ENCODE peak calls at places on chromosomes 12 and 14, in eight cellular contexts. F, O, D, L, S, N, J and Q are unnamed samples.

GRCh38 chr12:101074940-101075680 is 134.9 kb downstream of the SLC5A8 start:
- DNase-seq in F (no peak), O (no peak), D (no peak), L (no peak), S (no peak), N (no peak), J (no peak), Q (no peak)

GRCh38 chr14:97061198-97061597 is 264.0 kb downstream of the VRK1 start:
- DNase-seq in F (no peak), O (no peak), D (no peak), L (no peak), S (no peak), N (no peak), J (no peak), Q (peak; percentile 10)

GRCh38 chr12:130335517-130336392 is 1.9 kb upstream of the PIWIL1 start:
- DNase-seq in F (peak; percentile 59), O (peak; percentile 55), D (peak; percentile 79), L (no peak), S (no peak), N (no peak), J (no peak), Q (peak; percentile 73)

GRCh38 chr12:52200783-52201519 is 9.1 kb upstream of the KRT80 start:
- DNase-seq in F (no peak), O (no peak), D (no peak), L (no peak), S (no peak), N (peak; percentile 56), J (no peak), Q (peak; percentile 13)

GRCh38 chr12:14366211-14366762 is 805 bp downstream of the ATF7IP start:
- DNase-seq in F (peak; percentile 63), O (no peak), D (no peak), L (no peak), S (no peak), N (no peak), J (no peak), Q (no peak)

GRCh38 chr12:51475543-51475942 is 50.9 kb downstream of the SLC4A8 start:
- DNase-seq in F (no peak), O (no peak), D (no peak), L (no peak), S (no peak), N (no peak), J (no peak), Q (no peak)

GRCh38 chr14:69237584-69237983 is 22.4 kb upstream of the GALNT16 start:
- DNase-seq in F (no peak), O (no peak), D (no peak), L (no peak), S (no peak), N (no peak), J (no peak), Q (no peak)

GRCh38 chr14:75299064-75299463 is 20.4 kb downstream of the FOS start:
- DNase-seq in F (peak; percentile 96), O (no peak), D (no peak), L (no peak), S (peak; percentile 42), N (peak; percentile 77), J (no peak), Q (peak; percentile 64)

GRCh38 chr14:74620497-74620921 is 8.5 kb upstream of the LTBP2 start:
- DNase-seq in F (peak; percentile 79), O (peak; percentile 96), D (no peak), L (peak; percentile 25), S (peak; percentile 15), N (no peak), J (no peak), Q (no peak)

GRCh38 chr14:65750906-65751305 is 338.4 kb downstream of the FUT8 start:
- DNase-seq in F (no peak), O (no peak), D (no peak), L (no peak), S (no peak), N (no peak), J (no peak), Q (no peak)

GRCh38 chr12:1326258-1326657 is 268.1 kb downstream of the FBXL14 start:
- DNase-seq in F (no peak), O (no peak), D (no peak), L (no peak), S (no peak), N (no peak), J (no peak), Q (no peak)

GRCh38 chr12:68227356-68227755 is 1.7 kb upstream of the IL26 start:
- DNase-seq in F (no peak), O (no peak), D (no peak), L (no peak), S (no peak), N (no peak), J (no peak), Q (no peak)

DNA sequence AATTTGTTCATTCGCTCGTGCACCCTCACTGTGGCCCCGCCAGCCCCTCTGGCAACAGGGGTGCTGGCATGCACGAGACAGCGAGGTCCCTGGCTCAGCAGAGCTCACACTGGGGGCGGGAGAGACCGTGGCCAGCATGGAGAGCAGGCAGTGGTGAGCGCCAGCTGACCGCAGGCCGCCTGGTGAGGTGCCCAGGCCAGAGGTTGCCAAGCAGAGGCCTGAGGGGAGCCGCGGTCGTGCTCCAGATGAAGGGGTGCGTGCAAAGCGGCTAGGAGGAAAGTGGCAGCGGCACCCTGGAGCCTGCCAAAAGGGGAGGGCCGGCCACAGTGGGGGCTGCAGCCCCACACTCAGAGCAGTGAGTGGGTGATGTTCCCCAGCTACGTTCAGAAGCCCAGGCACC is 56.1 kb downstream of the CDC42BPB start:
- DNase-seq in F (no peak), O (no peak), D (no peak), L (no peak), S (no peak), N (no peak), J (no peak), Q (no peak)
- H3K36me3 ChIP-seq in F (peaks cover 11% of the 10 kb centered on the region), O (peaks cover 32% of the 10 kb centered on the region), D (no peaks in the 10 kb centered on the region), L (no peaks in the 10 kb centered on the region), S (peaks cover 26% of the 10 kb centered on the region), N (peaks cover 68% of the 10 kb centered on the region), J (peaks cover 25% of the 10 kb centered on the region), Q (no peaks in the 10 kb centered on the region)

GRCh38 chr12:65611396-65611795 is 212.9 kb upstream of the HMGA2 start:
- DNase-seq in F (no peak), O (no peak), D (no peak), L (no peak), S (no peak), N (no peak), J (no peak), Q (no peak)
- TF ChIP-seq CTCF in F (no peak), O (no peak), D (no peak), L (no peak), S (no peak), N (no peak), J (no peak), Q (no peak)

DNA sequence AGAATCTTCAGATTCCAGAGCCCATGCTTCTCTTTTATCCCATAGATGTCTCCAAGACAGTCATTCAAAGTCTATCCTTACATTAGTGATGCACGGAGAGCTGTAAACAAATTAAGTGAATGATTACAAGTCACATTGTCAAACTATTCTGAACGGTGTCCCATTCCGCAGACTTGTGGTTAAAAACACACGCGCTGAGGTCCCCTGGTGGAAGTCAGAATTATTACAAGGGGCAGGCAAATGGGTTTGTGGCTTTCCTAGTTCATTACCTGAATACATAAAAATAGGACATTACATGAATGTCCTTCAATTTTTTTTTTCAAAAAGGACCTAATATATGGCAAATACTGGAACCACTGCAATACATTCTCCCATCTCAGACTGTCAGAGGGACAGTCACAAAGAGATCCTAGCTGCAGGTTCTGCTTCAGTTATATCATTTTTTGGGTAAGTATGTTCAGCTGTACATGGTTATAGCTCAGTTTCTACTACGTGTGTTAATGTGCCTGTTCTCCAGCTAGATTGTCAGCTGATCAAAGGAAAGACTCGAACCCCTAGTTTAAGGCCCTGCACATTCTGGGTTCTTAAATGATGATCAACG is 53.1 kb upstream of the STON2 start:
- DNase-seq in F (peak; percentile 70), O (peak; percentile 39), D (peak; percentile 72), L (peak; percentile 58), S (peak; percentile 49), N (no peak), J (peak; percentile 67), Q (peak; percentile 78)
- H3K4me3 ChIP-seq in F (no peak overlapping the region), O (no peak overlapping the region), D (no peak overlapping the region), L (no peak overlapping the region), S (no peak overlapping the region), N (no peak overlapping the region), J (no peak overlapping the region), Q (no peak overlapping the region)

DNA sequence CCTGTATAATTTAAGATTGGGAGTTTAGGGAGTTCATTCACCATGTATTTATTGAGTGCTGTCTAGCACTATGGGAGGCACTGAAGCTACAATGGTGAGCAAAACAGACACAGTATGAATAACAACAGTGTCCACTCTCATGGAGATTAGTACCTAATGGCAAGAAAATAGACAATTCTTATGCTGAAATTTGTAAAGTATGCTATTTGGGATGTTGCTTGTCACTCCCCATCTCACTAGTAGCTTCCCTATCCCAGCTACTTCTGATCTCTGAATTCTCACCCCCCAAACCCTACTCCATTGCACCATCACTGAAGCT is 4.0 kb downstream of the GDF11 start:
- DNase-seq in F (no peak), O (no peak), D (no peak), L (no peak), S (no peak), N (no peak), J (no peak), Q (no peak)
- H3K36me3 ChIP-seq in F (peaks cover 18% of the 10 kb centered on the region), O (peaks cover 5% of the 10 kb centered on the region), D (no peaks in the 10 kb centered on the region), L (peaks cover 8% of the 10 kb centered on the region), S (peaks cover 2% of the 10 kb centered on the region), N (peaks cover 12% of the 10 kb centered on the region), J (no peaks in the 10 kb centered on the region), Q (no peaks in the 10 kb centered on the region)

GRCh38 chr14:20515846-20516245 is 10.5 kb downstream of the RNASE10 start:
- DNase-seq in F (no peak), O (no peak), D (no peak), L (no peak), S (no peak), N (no peak), J (no peak), Q (no peak)
- TF ChIP-seq CTCF in F (no peak), O (no peak), D (no peak), L (no peak), S (no peak), N (no peak), J (no peak), Q (no peak)

DNA sequence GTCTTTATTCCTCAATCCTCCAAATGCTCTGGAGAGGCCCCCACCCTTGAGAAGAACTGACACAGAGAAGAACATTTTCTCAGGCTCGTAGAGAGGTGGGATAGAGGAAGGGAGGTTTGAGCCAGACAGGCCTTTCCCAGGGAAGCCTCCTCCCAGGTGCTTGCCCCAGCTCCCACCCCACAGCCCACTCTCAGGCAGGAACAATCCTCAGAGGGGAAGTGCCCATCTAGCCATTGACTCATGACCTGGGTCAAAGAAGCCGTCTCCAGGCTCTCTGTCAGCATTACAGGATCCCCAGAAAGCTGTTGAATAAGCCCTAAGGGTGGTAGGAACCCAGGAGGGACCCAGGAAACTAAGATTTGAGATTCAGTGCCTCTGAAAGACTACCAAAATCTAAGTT is 3.8 kb downstream of the AQP6 start:
- DNase-seq in F (no peak), O (no peak), D (no peak), L (no peak), S (no peak), N (peak; percentile 49), J (no peak), Q (no peak)
- H3K4me3 ChIP-seq in F (no peak overlapping the region), O (no peak overlapping the region), D (no peak overlapping the region), L (no peak overlapping the region), S (no peak overlapping the region), N (no peak overlapping the region), J (no peak overlapping the region), Q (no peak overlapping the region)